ENCODE peak calls at places on chromosomes 1 and 21, in nine cellular contexts. X, N, C, B, S, A, T, O and U are unnamed samples.

GRCh38 chr1:168065511-168065910 is 71.2 kb downstream of the GPR161 start:
- DNase-seq in T (no peak), A (no peak), O (no peak), S (no peak), B (no peak), C (no peak), N (no peak), X (no peak), U (no peak)

GRCh38 chr1:204894031-204894430 is 23.4 kb downstream of the NFASC start:
- DNase-seq in S (no peak), B (no peak), C (no peak), N (no peak), O (no peak), A (no peak), T (no peak), X (no peak), U (no peak)

GRCh38 chr1:32337855-32338636 is 2.0 kb upstream of the MARCKSL1 start:
- DNase-seq in S (no peak), X (no peak), O (peak; percentile 87), C (no peak), B (no peak), A (peak; percentile 12), N (peak; percentile 75), T (no peak), U (no peak)

GRCh38 chr1:230744382-230744781 is 2.8 kb upstream of the CAPN9 start:
- DNase-seq in A (no peak), T (no peak), O (no peak), C (no peak), N (peak; percentile 7), B (peak; percentile 39), S (no peak), X (peak; percentile 35), U (no peak)

GRCh38 chr1:47031059-47031458 is 7.6 kb downstream of the CYP4X1 start:
- DNase-seq in X (no peak), T (no peak), O (no peak), A (no peak), C (peak; percentile 52), N (peak; percentile 7), B (no peak), S (no peak), U (no peak)

GRCh38 chr1:230167419-230167852 is 100.4 kb downstream of the GALNT2 start:
- DNase-seq in X (no peak), B (no peak), O (no peak), A (no peak), C (peak; percentile 28), N (peak; percentile 56), T (peak; percentile 67), S (peak; percentile 56), U (peak; percentile 74)

GRCh38 chr1:14334336-14335176 is 263.9 kb upstream of the KAZN start:
- DNase-seq in C (no peak), A (no peak), N (no peak), X (no peak), S (no peak), B (no peak), T (no peak), O (no peak), U (no peak)

GRCh38 chr1:17017435-17017834 is 5.7 kb upstream of the ATP13A2 start:
- DNase-seq in T (no peak), O (no peak), A (no peak), N (no peak), C (no peak), B (no peak), S (no peak), X (no peak), U (no peak)

GRCh38 chr21:25563399-25564116 is 43.7 kb downstream of the MRPL39 start:
- DNase-seq in S (no peak), T (no peak), A (no peak), O (no peak), N (no peak), C (no peak), B (no peak), X (no peak), U (no peak)

GRCh38 chr1:63603810-63604209 is 10.6 kb downstream of the PGM1 start:
- DNase-seq in O (no peak), S (no peak), C (no peak), B (no peak), T (no peak), A (no peak), N (no peak), X (no peak), U (no peak)

GRCh38 chr1:202046748-202047708 is 36.6 kb downstream of the ELF3 start:
- DNase-seq in T (no peak), N (peak; percentile 75), O (no peak), X (no peak), S (no peak), C (no peak), A (no peak), B (no peak), U (no peak)

GRCh38 chr1:153509729-153510354 is 25.9 kb downstream of the S100A6 start:
- DNase-seq in B (no peak), C (no peak), N (peak; percentile 60), X (no peak), A (no peak), T (peak; percentile 62), O (peak; percentile 24), S (no peak), U (no peak)

GRCh38 chr21:37849703-37850102 is 66.6 kb downstream of the KCNJ6 start:
- DNase-seq in A (no peak), T (no peak), B (peak; percentile 66), N (no peak), S (no peak), X (peak; percentile 64), C (peak; percentile 49), O (no peak), U (peak; percentile 38)

GRCh38 chr1:198910816-198911215 is 272.0 kb downstream of the PTPRC start:
- DNase-seq in S (no peak), B (no peak), T (no peak), N (no peak), A (no peak), C (no peak), X (no peak), O (no peak), U (no peak)

GRCh38 chr1:162147760-162148159 is 78.3 kb downstream of the NOS1AP start:
- DNase-seq in T (no peak), B (no peak), N (no peak), S (no peak), O (no peak), A (no peak), X (no peak), C (no peak), U (peak; percentile 74)

GRCh38 chr1:21662426-21663250 is 6.5 kb downstream of the RAP1GAP start:
- DNase-seq in S (no peak), A (no peak), O (no peak), C (no peak), N (no peak), B (no peak), T (no peak), X (no peak), U (no peak)

GRCh38 chr1:220485131-220485530 is 42.8 kb upstream of the MARK1 start:
- DNase-seq in T (no peak), X (no peak), B (no peak), C (no peak), A (no peak), O (no peak), S (no peak), N (no peak), U (no peak)

GRCh38 chr1:45952072-45952471 is 148.7 kb downstream of the MAST2 start:
- DNase-seq in A (no peak), S (no peak), C (no peak), N (no peak), O (no peak), T (no peak), X (no peak), B (no peak), U (no peak)

GRCh38 chr21:23463365-23463764 is 2143.9 kb downstream of the MRPL39 start:
- DNase-seq in T (no peak), C (no peak), A (no peak), S (no peak), X (no peak), N (no peak), O (no peak), B (no peak), U (no peak)

GRCh38 chr21:35048706-35049617 is at the start of gene RUNX1:
- DNase-seq in X (no peak), A (no peak), O (no peak), N (no peak), B (no peak), S (no peak), C (peak; percentile 67), T (no peak), U (no peak)

GRCh38 chr1:10401281-10401680 is 2.4 kb downstream of the PGD start:
- DNase-seq in O (no peak), C (no peak), S (no peak), B (peak; percentile 32), X (no peak), A (no peak), N (no peak), T (no peak), U (no peak)

GRCh38 chr1:22729921-22730320 is 19.3 kb downstream of the EPHB2 start:
- DNase-seq in T (no peak), A (no peak), S (no peak), X (no peak), O (no peak), B (no peak), C (no peak), N (no peak), U (no peak)

GRCh38 chr1:232174306-232174705 is 455.6 kb downstream of the SIPA1L2 start:
- DNase-seq in A (no peak), N (no peak), T (no peak), C (no peak), X (no peak), S (no peak), B (no peak), O (no peak), U (no peak)

GRCh38 chr1:48093696-48094518 is 96.7 kb upstream of the TRABD2B start:
- DNase-seq in B (no peak), X (no peak), S (no peak), T (peak; percentile 85), N (peak; percentile 93), A (no peak), C (peak; percentile 43), O (peak; percentile 67), U (peak; percentile 52)

GRCh38 chr1:71043061-71043460 is 4.6 kb downstream of the PTGER3 start:
- DNase-seq in S (no peak), C (no peak), T (no peak), O (no peak), X (no peak), A (no peak), B (no peak), N (no peak), U (no peak)

GRCh38 chr1:83900530-83900929 is 98.4 kb downstream of the TTLL7 start:
- DNase-seq in T (no peak), S (no peak), C (peak; percentile 27), B (no peak), N (peak; percentile 21), X (peak; percentile 24), O (no peak), A (no peak), U (no peak)

GRCh38 chr1:32464716-32465540 is at the start of gene ZBTB8B:
- DNase-seq in A (peak; percentile 84), T (peak; percentile 100), X (no peak), S (no peak), N (no peak), B (peak; percentile 10), O (peak; percentile 84), C (peak; percentile 37), U (peak; percentile 96)

GRCh38 chr1:52159033-52159789 is 17.3 kb downstream of the ZFYVE9 start:
- DNase-seq in O (no peak), S (no peak), B (no peak), T (no peak), X (no peak), A (no peak), C (peak; percentile 14), N (no peak), U (no peak)

GRCh38 chr1:160779662-160780397 is 16.1 kb upstream of the LY9 start:
- DNase-seq in N (peak; percentile 57), B (no peak), A (no peak), C (no peak), S (no peak), T (peak; percentile 66), O (no peak), X (no peak), U (peak; percentile 60)